ENCODE peak calls at places on chromosome 17, in five cellular contexts. T is DND-41, P is epithelial cell of esophagus, Y is IMR-90, E is foreskin fibroblast. S is an unnamed sample.

GRCh38 chr17:80678621-80679020 is 134.0 kb downstream of the RPTOR start:
- DNase-seq in E (peak), T (no peak), P (peak), Y (peak), S (no peak)

GRCh38 chr17:70369296-70369855 is 200.0 kb downstream of the KCNJ2 start:
- DNase-seq in E (peak), P (no peak), Y (no peak), T (no peak), S (no peak)

GRCh38 chr17:73293480-73293911 is 18.3 kb downstream of the CDC42EP4 start:
- DNase-seq in T (no peak), Y (peak), P (peak), E (peak), S (peak)

GRCh38 chr17:9244066-9245052 is 223.0 kb downstream of the NTN1 start:
- DNase-seq in Y (peak), P (no peak), E (peak), T (no peak), S (no peak)

GRCh38 chr17:57697891-57698708 is 47.0 kb downstream of the CCDC182 start:
- DNase-seq in E (no peak), P (peak), T (no peak), Y (no peak), S (no peak)

GRCh38 chr17:83105512-83105911 is 26.1 kb downstream of the METRNL start:
- DNase-seq in Y (no peak), T (no peak), E (no peak), P (no peak), S (no peak)

GRCh38 chr17:48532261-48532660 is 1.4 kb upstream of the HOXB1 start:
- DNase-seq in P (no peak), E (no peak), Y (no peak), T (no peak), S (no peak)

GRCh38 chr17:1058423-1059130 is 61.6 kb downstream of the TIMM22 start:
- DNase-seq in E (peak), Y (peak), T (peak), P (peak), S (peak)

GRCh38 chr17:49434821-49435581 is 20.3 kb upstream of the PHB1 start:
- DNase-seq in Y (peak), P (peak), E (peak), T (peak), S (peak)

GRCh38 chr17:16923097-16923903 is 48.6 kb downstream of the TNFRSF13B start:
- DNase-seq in T (no peak), Y (no peak), E (no peak), P (no peak), S (no peak)

GRCh38 chr17:74045608-74046007 is 157.9 kb upstream of the RPL38 start:
- DNase-seq in T (no peak), Y (no peak), E (no peak), P (no peak), S (no peak)

GRCh38 chr17:81329279-81329926 is 34.3 kb upstream of the SLC38A10 start:
- DNase-seq in E (peak), P (peak), T (no peak), Y (peak), S (peak)

GRCh38 chr17:79781012-79781665 is 3.2 kb downstream of the CBX2 start:
- DNase-seq in Y (no peak), P (no peak), T (no peak), E (no peak), S (no peak)

GRCh38 chr17:74744714-74745547 is 3.5 kb upstream of the NHERF1 start:
- DNase-seq in E (peak), Y (peak), P (peak), T (peak), S (peak)

GRCh38 chr17:77304051-77304745 is 163.4 kb downstream of the SEC14L1 start:
- DNase-seq in P (no peak), Y (no peak), T (no peak), E (peak), S (no peak)

GRCh38 chr17:28900986-28901726 is 1.7 kb downstream of the DHRS13 start:
- DNase-seq in P (no peak), Y (no peak), E (no peak), T (no peak), S (no peak)

GRCh38 chr17:59634632-59635561 is 15.2 kb downstream of the CLTC start:
- DNase-seq in P (peak), Y (no peak), E (no peak), T (no peak), S (no peak)

GRCh38 chr17:8887834-8888703 is 20.6 kb upstream of the PIK3R6 start:
- DNase-seq in Y (no peak), E (peak), P (no peak), T (no peak), S (no peak)

GRCh38 chr17:64535357-64535756 is 28.6 kb downstream of the CEP95 start:
- DNase-seq in E (no peak), P (no peak), T (no peak), Y (no peak), S (no peak)

GRCh38 chr17:81608605-81609004 is 28.3 kb downstream of the NPLOC4 start:
- DNase-seq in T (no peak), E (no peak), P (peak), Y (no peak), S (no peak)

GRCh38 chr17:57811633-57812280 is 38.1 kb downstream of the MRPS23 start:
- DNase-seq in P (no peak), T (no peak), Y (no peak), E (no peak), S (no peak)

GRCh38 chr17:62673614-62674362 is 46.3 kb downstream of the MRC2 start:
- DNase-seq in Y (no peak), P (no peak), T (no peak), E (no peak), S (no peak)

GRCh38 chr17:46869296-46869695 is 17.9 kb downstream of the WNT9B start:
- DNase-seq in Y (no peak), P (no peak), T (no peak), E (no peak), S (no peak)

GRCh38 chr17:50564916-50565315 is 4.4 kb downstream of the CACNA1G start:
- DNase-seq in P (peak), Y (peak), E (peak), T (no peak), S (no peak)

GRCh38 chr17:61196302-61196704 is 203.3 kb upstream of the TBX2 start:
- DNase-seq in Y (peak), P (no peak), T (no peak), E (peak), S (no peak)

GRCh38 chr17:18226284-18226945 is 980 bp downstream of the LLGL1 start:
- DNase-seq in P (no peak), E (peak), T (peak), Y (peak), S (no peak)

GRCh38 chr17:65638221-65638940 is 76.9 kb upstream of the AXIN2 start:
- DNase-seq in T (no peak), Y (peak), E (peak), P (no peak), S (no peak)

GRCh38 chr17:28328325-28328724 is 6.9 kb downstream of the IFT20 start:
- DNase-seq in E (no peak), Y (peak), T (no peak), P (no peak), S (no peak)

GRCh38 chr17:5793157-5793556 is 208.8 kb upstream of the NLRP1 start:
- DNase-seq in P (no peak), Y (no peak), E (no peak), T (no peak), S (no peak)
- TF ChIP-seq CTCF in P (no peak), Y (peak), E (no peak), T (peak), S (no peak)

GRCh38 chr17:32444301-32445074 is at the start of gene PSMD11:
- DNase-seq in E (peak), Y (peak), P (peak), T (peak), S (peak)
- TF ChIP-seq CTCF in E (peak), Y (peak), P (peak), T (no peak), S (peak)

GRCh38 chr17:42775534-42776098 is 2.4 kb downstream of the VPS25 start:
- DNase-seq in P (no peak), T (no peak), E (no peak), Y (peak), S (no peak)
- TF ChIP-seq CTCF in P (no peak), T (no peak), E (no peak), Y (no peak), S (no peak)

GRCh38 chr17:75758131-75758905 is 6.7 kb downstream of the GALK1 start:
- DNase-seq in Y (no peak), E (peak), T (no peak), P (no peak), S (no peak)
- TF ChIP-seq CTCF in Y (peak), E (peak), T (peak), P (peak), S (peak)

GRCh38 chr17:45108595-45109521 is 23.5 kb downstream of the PLCD3 start:
- DNase-seq in T (no peak), E (peak), Y (no peak), P (no peak), S (no peak)
- TF ChIP-seq CTCF in T (no peak), E (peak), Y (peak), P (peak), S (no peak)